ENCODE peak calls at places on chromosomes 6 and 20, in ten cellular contexts. J, U, R, C, Y, F, W, M, G and P are unnamed samples.

GRCh38 chr6:71012871-71013456 is 56.1 kb upstream of the B3GAT2 start:
- DNase-seq in G (peak), F (no peak), U (no peak), R (peak), W (no peak), M (no peak), C (peak), J (no peak), Y (peak), P (peak)

GRCh38 chr6:78629154-78629721 is 238.1 kb upstream of the IRAK1BP1 start:
- DNase-seq in F (no peak), G (no peak), C (peak), R (peak), W (no peak), Y (peak), J (no peak), U (no peak), M (peak), P (peak)

GRCh38 chr6:157520986-157521664 is 140.1 kb downstream of the ZDHHC14 start:
- DNase-seq in F (no peak), Y (no peak), J (no peak), R (no peak), W (no peak), C (no peak), U (no peak), M (no peak), G (no peak), P (no peak)

GRCh38 chr20:40254023-40254772 is 434.8 kb downstream of the MAFB start:
- DNase-seq in C (peak), M (no peak), F (no peak), W (no peak), J (no peak), R (no peak), G (no peak), U (no peak), Y (no peak), P (peak)

GRCh38 chr6:152293404-152293803 is 343.8 kb downstream of the SYNE1 start:
- DNase-seq in W (no peak), C (no peak), Y (no peak), R (no peak), J (peak), F (peak), M (no peak), G (no peak), U (no peak), P (no peak)

GRCh38 chr6:161074496-161075140 is 83.0 kb downstream of the MAP3K4 start:
- DNase-seq in M (no peak), W (no peak), Y (no peak), F (no peak), G (no peak), J (no peak), U (no peak), R (no peak), C (no peak), P (no peak)

GRCh38 chr20:44233436-44234016 is 13.6 kb upstream of the GDAP1L1 start:
- DNase-seq in Y (no peak), M (no peak), J (no peak), W (no peak), R (no peak), C (no peak), G (no peak), U (no peak), F (no peak), P (no peak)

GRCh38 chr20:36320898-36321695 is 15.0 kb downstream of the DLGAP4 start:
- DNase-seq in R (no peak), M (no peak), G (no peak), W (no peak), J (no peak), Y (no peak), U (no peak), F (no peak), C (no peak), P (no peak)

GRCh38 chr20:53895385-53895755 is 175.0 kb downstream of the BCAS1 start:
- DNase-seq in G (no peak), M (no peak), Y (no peak), W (no peak), C (no peak), R (no peak), J (no peak), U (peak), F (no peak), P (no peak)

GRCh38 chr6:7185561-7185960 is 77.8 kb downstream of the RREB1 start:
- DNase-seq in C (no peak), R (no peak), G (no peak), Y (no peak), F (no peak), W (no peak), M (no peak), U (no peak), J (no peak), P (no peak)

GRCh38 chr20:61869750-61870507 is 195.8 kb downstream of the TAF4 start:
- DNase-seq in Y (no peak), W (no peak), U (no peak), C (no peak), J (no peak), M (no peak), G (no peak), R (no peak), F (no peak), P (no peak)

GRCh38 chr6:65566117-65566516 is 140.9 kb downstream of the EYS start:
- DNase-seq in U (no peak), Y (no peak), W (no peak), C (no peak), M (no peak), J (no peak), G (no peak), R (no peak), F (no peak), P (no peak)

GRCh38 chr20:23879811-23880374 is 345 bp upstream of the CST5 start:
- DNase-seq in R (no peak), U (no peak), G (no peak), J (no peak), C (no peak), Y (no peak), W (peak), M (no peak), F (no peak), P (no peak)

GRCh38 chr6:69279805-69280204 is 517.0 kb downstream of the LMBRD1 start:
- DNase-seq in U (no peak), M (no peak), W (no peak), G (no peak), F (no peak), Y (no peak), R (no peak), C (no peak), J (no peak), P (no peak)

GRCh38 chr6:108171918-108172516 is 6.2 kb downstream of the NR2E1 start:
- DNase-seq in J (no peak), G (no peak), C (no peak), F (no peak), W (no peak), Y (no peak), M (no peak), R (no peak), U (no peak), P (no peak)

GRCh38 chr6:108176281-108177089 is 10.7 kb downstream of the NR2E1 start:
- DNase-seq in C (no peak), G (no peak), J (no peak), M (no peak), W (no peak), U (no peak), Y (no peak), R (no peak), F (no peak), P (no peak)

GRCh38 chr6:108175176-108175591 is 9.4 kb downstream of the NR2E1 start:
- DNase-seq in W (no peak), U (no peak), Y (no peak), F (no peak), J (no peak), C (no peak), R (no peak), G (no peak), M (no peak), P (no peak)

GRCh38 chr6:108174371-108175175 is 8.8 kb downstream of the NR2E1 start:
- DNase-seq in U (no peak), F (no peak), J (no peak), M (peak), W (no peak), R (peak), Y (peak), C (peak), G (no peak), P (peak)

GRCh38 chr6:108175592-108176279 is 9.9 kb downstream of the NR2E1 start:
- DNase-seq in F (no peak), M (peak), U (no peak), C (no peak), G (no peak), Y (no peak), J (no peak), W (no peak), R (no peak), P (no peak)
- H3K4me3 ChIP-seq in F (peak), M (no peak), U (no peak), C (no peak), G (no peak), Y (no peak), J (peak), W (no peak), R (no peak), P (no peak)

DNA sequence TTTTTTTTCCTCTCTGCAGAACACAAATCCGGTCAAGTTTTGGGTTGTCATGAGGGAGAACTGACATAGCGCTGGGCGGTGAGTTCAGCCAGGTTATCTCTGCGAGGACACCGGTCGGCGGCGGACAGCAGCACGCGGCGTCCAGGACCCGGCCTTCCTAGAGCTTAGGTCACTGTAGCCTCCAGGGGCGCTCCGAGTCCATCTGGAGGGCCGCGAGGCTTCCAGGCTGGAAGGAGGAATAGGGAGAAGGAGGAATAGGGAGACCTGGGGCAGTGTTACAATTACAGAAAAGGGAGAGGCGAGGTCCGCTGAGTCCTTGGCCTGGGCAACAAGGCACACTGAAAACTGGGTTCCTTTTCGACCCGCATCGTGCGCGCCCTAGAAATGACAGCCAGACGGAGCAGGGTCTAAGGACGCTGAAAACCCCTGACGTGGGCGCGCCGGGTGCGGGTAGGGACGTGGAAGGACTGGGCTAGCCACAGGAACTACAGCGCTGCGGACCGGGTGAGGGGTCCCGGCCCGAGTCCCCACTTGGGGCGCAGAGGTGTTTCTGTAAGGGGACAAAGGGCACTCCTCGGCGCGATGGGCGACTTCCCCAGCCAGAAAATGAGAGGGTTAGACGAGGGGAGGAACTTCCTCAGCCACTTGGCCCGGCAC is 536 bp upstream of the FNDC1 start:
- DNase-seq in R (peak), Y (peak), G (no peak), U (no peak), J (peak), C (peak), W (peak), M (peak), F (peak), P (peak)
- TF ChIP-seq CTCF in R (peak), Y (peak), G (peak), U (no peak), J (no peak), C (peak), W (no peak), M (no peak), F (peak), P (peak)

DNA sequence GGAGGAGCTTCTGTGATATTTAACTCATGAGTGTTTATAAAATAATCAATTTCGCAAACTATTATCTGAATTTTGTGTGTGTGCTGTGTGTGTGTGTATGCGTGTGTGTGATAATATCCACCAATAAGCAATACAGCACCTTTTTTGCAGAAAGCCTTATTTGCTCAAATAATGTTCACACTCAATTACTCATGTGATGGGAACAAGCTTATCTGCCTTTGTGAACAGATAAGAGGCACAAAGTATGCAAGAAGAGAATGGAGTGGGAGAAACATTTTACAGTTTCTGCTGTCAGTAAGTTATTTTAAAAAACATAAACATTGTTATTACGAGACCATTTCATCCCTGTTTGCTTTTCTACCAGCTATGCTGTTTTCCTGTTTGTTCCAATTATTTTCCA is 36.7 kb upstream of the PTPRK start:
- DNase-seq in W (no peak), M (no peak), F (no peak), R (no peak), U (no peak), Y (no peak), J (no peak), C (peak), G (no peak), P (peak)
- H3K4me3 ChIP-seq in W (no peak), M (no peak), F (no peak), R (no peak), U (no peak), Y (no peak), J (no peak), C (no peak), G (no peak), P (no peak)

GRCh38 chr6:32214126-32214525 is 9.7 kb downstream of the NOTCH4 start:
- DNase-seq in G (no peak), U (no peak), R (no peak), W (no peak), M (no peak), C (no peak), F (no peak), Y (no peak), J (no peak), P (no peak)
- TF ChIP-seq CTCF in G (no peak), U (no peak), R (no peak), W (no peak), M (no peak), C (no peak), F (no peak), Y (no peak), J (no peak), P (no peak)

GRCh38 chr6:45483021-45483420 is 105.3 kb upstream of the SUPT3H start:
- DNase-seq in U (no peak), J (no peak), W (no peak), F (no peak), M (no peak), G (no peak), C (peak), R (peak), Y (peak), P (peak)

GRCh38 chr6:45478235-45478634 is 100.5 kb upstream of the SUPT3H start:
- DNase-seq in F (no peak), W (no peak), G (no peak), C (peak), J (no peak), M (no peak), R (no peak), U (no peak), Y (peak), P (peak)

GRCh38 chr6:45479834-45480696 is 102.3 kb upstream of the SUPT3H start:
- DNase-seq in F (no peak), U (no peak), C (no peak), R (peak), J (no peak), G (peak), M (no peak), W (no peak), Y (peak), P (peak)

GRCh38 chr6:45483501-45483900 is 105.8 kb upstream of the SUPT3H start:
- DNase-seq in U (no peak), F (no peak), M (no peak), R (no peak), C (no peak), J (no peak), Y (no peak), W (no peak), G (no peak), P (no peak)

DNA sequence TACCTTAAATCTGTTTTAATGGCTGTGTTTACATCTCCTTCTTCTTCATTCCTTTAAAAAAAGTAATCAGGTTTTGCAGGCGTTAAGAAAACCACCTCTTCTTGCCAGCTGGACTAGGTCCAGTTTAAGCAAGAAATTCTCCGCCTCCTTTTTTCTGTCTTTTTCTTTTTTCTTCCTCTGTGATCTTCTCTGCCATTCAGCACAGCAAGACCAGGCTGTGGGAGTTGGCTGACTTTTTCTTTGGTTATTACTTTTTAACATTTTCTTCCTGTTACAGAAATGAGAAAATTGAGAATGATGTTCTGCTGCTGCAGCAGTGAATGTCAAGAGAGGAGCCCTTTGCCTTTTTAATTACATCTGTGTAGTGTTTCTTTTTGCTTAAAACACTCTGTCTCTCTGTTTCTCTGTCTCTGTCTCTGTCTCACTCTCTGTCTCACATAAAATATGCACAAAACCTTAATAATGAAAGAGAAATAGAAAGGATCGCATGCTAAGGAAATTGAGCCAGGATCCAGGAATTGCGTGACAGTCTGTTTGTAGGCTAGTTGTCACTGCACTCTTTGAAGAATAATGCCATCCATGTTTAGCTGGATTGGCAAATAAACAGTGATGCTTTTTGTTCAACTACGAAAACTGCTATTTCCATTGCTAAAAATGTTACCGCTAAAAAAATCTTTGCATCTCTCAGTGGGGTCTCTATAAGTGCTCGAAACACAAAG is 103.1 kb upstream of the SUPT3H start:
- DNase-seq in C (peak), U (no peak), W (no peak), Y (no peak), J (no peak), F (no peak), M (no peak), R (no peak), G (no peak), P (no peak)
- H3K4me3 ChIP-seq in C (no peak), U (no peak), W (no peak), Y (no peak), J (no peak), F (no peak), M (no peak), R (peak), G (no peak), P (no peak)

DNA sequence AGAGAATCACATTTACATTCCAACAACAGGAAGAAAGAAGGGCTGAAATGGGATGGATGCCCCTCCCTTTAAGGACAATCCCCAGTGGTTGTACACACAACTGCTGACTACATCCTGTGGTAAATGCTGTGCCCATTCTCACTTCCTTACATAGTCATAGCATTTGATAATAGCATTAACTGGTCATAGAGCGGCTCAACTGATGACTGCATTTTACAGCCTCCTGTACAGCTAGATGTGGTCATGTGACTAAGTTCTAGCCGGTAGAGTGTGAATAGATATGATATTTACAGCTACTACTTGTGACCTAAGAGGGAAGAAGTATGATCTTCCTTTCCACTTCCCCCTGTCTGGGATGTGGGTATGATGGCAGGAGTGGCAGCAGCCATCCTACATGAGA is 24.7 kb downstream of the KCNK17 start:
- DNase-seq in U (no peak), J (no peak), W (no peak), G (no peak), M (no peak), R (no peak), Y (no peak), C (no peak), F (no peak), P (no peak)
- TF ChIP-seq CTCF in U (no peak), J (no peak), W (no peak), G (no peak), M (no peak), R (no peak), Y (no peak), C (no peak), F (no peak), P (no peak)

GRCh38 chr20:58523072-58523681 is 8.0 kb upstream of the APCDD1L start:
- DNase-seq in G (no peak), R (no peak), Y (no peak), J (no peak), W (no peak), M (no peak), C (peak), F (no peak), U (peak), P (no peak)
- H3K4me3 ChIP-seq in G (no peak), R (no peak), Y (no peak), J (no peak), W (no peak), M (no peak), C (no peak), F (no peak), U (no peak), P (no peak)

GRCh38 chr6:130840050-130840449 is 12.8 kb downstream of the SMLR1 start:
- DNase-seq in W (no peak), F (no peak), G (no peak), C (no peak), J (no peak), R (no peak), M (no peak), Y (no peak), U (no peak), P (no peak)

GRCh38 chr6:130846507-130846906 is 19.3 kb downstream of the SMLR1 start:
- DNase-seq in J (no peak), R (no peak), U (no peak), F (no peak), C (no peak), Y (no peak), M (no peak), G (no peak), W (no peak), P (no peak)

GRCh38 chr6:130841128-130841728 is 14.0 kb downstream of the SMLR1 start:
- DNase-seq in W (no peak), J (no peak), U (no peak), R (no peak), C (peak), M (no peak), G (no peak), F (no peak), Y (no peak), P (no peak)

GRCh38 chr6:130847546-130847945 is 20.3 kb downstream of the SMLR1 start:
- DNase-seq in Y (no peak), R (no peak), C (no peak), F (no peak), G (no peak), M (no peak), W (no peak), J (no peak), U (no peak), P (no peak)

DNA sequence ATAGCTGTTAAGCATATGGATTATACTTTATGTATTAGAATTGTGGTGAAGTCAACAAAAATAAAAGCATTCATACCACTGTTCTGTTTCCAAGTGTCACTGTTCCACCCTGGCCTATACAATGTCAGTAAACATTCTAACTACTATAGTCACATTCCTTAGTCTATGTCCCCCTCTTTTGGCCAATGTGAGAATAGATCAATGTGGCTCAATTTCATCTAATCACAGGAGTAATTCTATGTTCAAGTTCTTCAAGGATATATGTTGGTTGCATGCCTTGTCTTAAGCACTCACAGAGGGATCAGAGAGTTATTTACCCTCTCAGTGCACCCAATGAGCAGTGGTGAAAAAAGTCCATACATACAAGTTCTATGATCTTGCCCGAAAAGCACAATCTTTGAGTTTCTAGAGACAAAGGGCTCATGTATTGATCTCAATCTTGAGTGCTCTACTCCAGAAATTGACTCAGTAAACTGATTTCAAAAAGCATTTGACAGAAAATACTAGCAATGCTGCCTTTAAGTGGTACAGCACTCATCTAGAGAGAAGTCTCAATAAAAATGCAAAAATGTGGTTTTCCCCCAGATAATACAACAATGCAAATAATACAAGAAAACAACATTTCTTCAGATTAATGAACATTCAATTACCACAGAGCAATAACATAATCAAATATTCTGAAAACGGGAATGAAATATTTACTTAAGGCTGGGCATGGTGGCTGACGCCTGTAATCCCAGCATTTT is 16.5 kb downstream of the SMLR1 start:
- DNase-seq in G (no peak), M (no peak), C (peak), Y (peak), U (no peak), R (peak), F (no peak), J (no peak), W (no peak), P (peak)
- TF ChIP-seq CTCF in G (peak), M (no peak), C (peak), Y (peak), U (no peak), R (peak), F (peak), J (peak), W (peak), P (peak)